ENCODE peak calls at places on chromosomes 13 and 19, in five cellular contexts. M is HepG2, Z is SK-N-SH, N is uterus, S is stomach. T is an unnamed sample. For H3K4me1, the result is how much of the 10 kb centered on the place peaks cover.

GRCh38 chr19:12665281-12665573 is 1.3 kb downstream of the MAN2B1 start:
- DNase-seq in M (no peak), Z (no peak), S (peak), N (no peak), T (no peak)

GRCh38 chr19:15841875-15842569 is 26.6 kb upstream of the OR10H1 start:
- DNase-seq in N (no peak), Z (no peak), M (no peak), S (no peak), T (no peak)

GRCh38 chr19:17632577-17632976 is 55.6 kb downstream of the UNC13A start:
- DNase-seq in Z (no peak), S (no peak), N (no peak), M (no peak), T (no peak)

GRCh38 chr13:33764716-33765115 is 53.2 kb upstream of the RFC3 start:
- DNase-seq in Z (no peak), S (no peak), N (no peak), M (no peak), T (no peak)

GRCh38 chr13:73991884-73992283 is 142.3 kb downstream of the KLF12 start:
- DNase-seq in S (no peak), M (no peak), Z (no peak), N (no peak), T (no peak)

GRCh38 chr19:17829855-17830566 is 8.7 kb upstream of the INSL3 start:
- DNase-seq in Z (peak), S (no peak), M (no peak), N (no peak), T (peak)

GRCh38 chr13:106867249-106867648 is 299.3 kb upstream of the ARGLU1 start:
- DNase-seq in N (no peak), S (peak), Z (peak), M (no peak), T (peak)

GRCh38 chr19:50980203-50980602 is 3.5 kb downstream of the KLK7 start:
- DNase-seq in M (no peak), Z (no peak), S (no peak), N (no peak), T (no peak)

GRCh38 chr13:31172535-31172934 is 10.8 kb upstream of the HSPH1 start:
- DNase-seq in M (peak), N (no peak), S (no peak), Z (no peak), T (no peak)

GRCh38 chr19:4051175-4052101 is 15.3 kb downstream of the ZBTB7A start:
- DNase-seq in M (peak), N (peak), S (no peak), Z (no peak), T (peak)
- TF ChIP-seq CTCF in M (no peak), N (no peak), S (no peak), Z (no peak), T (no peak)

GRCh38 chr13:98543380-98544104 is 33.4 kb downstream of the STK24 start:
- DNase-seq in N (no peak), M (no peak), S (no peak), Z (no peak), T (no peak)
- H3K4me1 ChIP-seq in N (under half), M (half or more), S (under half), Z (half or more), T (under half)

GRCh38 chr19:29671393-29672076 is 6.3 kb downstream of the PLEKHF1 start:
- DNase-seq in S (peak), Z (no peak), N (peak), M (peak), T (no peak)
- H3K4me3 ChIP-seq in S (peak), Z (no peak), N (no peak), M (no peak), T (no peak)

GRCh38 chr13:25784119-25784518 is 267.7 kb downstream of the SHISA2 start:
- DNase-seq in N (no peak), Z (no peak), S (no peak), M (no peak), T (no peak)

GRCh38 chr13:25778808-25779207 is 273.0 kb downstream of the SHISA2 start:
- DNase-seq in M (no peak), Z (no peak), S (no peak), N (no peak), T (no peak)

GRCh38 chr13:25778302-25778701 is 273.5 kb downstream of the SHISA2 start:
- DNase-seq in Z (no peak), M (no peak), N (no peak), S (no peak), T (no peak)

GRCh38 chr13:25783480-25784081 is 268.2 kb downstream of the SHISA2 start:
- DNase-seq in Z (no peak), N (no peak), M (no peak), S (no peak), T (no peak)

DNA sequence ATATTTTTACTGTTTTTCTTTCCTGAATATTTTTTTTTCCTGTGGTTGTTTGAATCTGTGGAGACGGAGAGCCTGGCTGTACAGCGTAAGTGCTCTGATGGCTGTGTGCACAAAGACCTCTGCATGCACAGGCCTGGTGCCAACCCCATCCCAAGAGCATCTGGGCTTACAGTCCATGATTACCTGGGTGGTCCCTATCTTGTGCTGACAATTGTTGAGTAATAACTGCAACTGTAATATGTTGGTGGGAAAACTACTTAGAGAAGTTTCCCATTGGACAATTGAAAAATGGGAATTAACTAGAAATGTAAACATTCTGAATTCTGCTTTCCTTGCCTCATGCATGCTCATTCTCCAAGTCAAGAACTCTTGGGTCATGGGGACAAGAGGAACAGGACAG is 268.7 kb downstream of the SHISA2 start:
- DNase-seq in Z (no peak), S (no peak), M (no peak), N (no peak), T (no peak)
- TF ChIP-seq CTCF in Z (no peak), S (no peak), M (no peak), N (no peak), T (no peak)

GRCh38 chr19:48961051-48961649 is 4.0 kb upstream of the FTL start:
- DNase-seq in S (no peak), N (peak), M (peak), Z (no peak), T (no peak)

GRCh38 chr19:48962029-48962848 is 2.9 kb upstream of the FTL start:
- DNase-seq in Z (no peak), N (no peak), S (peak), M (peak), T (no peak)

GRCh38 chr19:48962849-48963165 is 2.3 kb upstream of the FTL start:
- DNase-seq in Z (no peak), M (peak), N (no peak), S (no peak), T (no peak)

GRCh38 chr19:48963371-48964204 is 1.5 kb upstream of the FTL start:
- DNase-seq in N (peak), Z (no peak), M (peak), S (peak), T (peak)

GRCh38 chr19:48961673-48962028 is 3.5 kb upstream of the FTL start:
- DNase-seq in N (no peak), Z (no peak), S (no peak), M (no peak), T (no peak)
- H3K4me1 ChIP-seq in N (under half), Z (under half), S (under half), M (half or more), T (under half)

GRCh38 chr19:4278926-4279529 is at the start of gene SHD:
- DNase-seq in N (no peak), M (no peak), S (no peak), Z (peak), T (peak)
- H3K4me3 ChIP-seq in N (no peak), M (peak), S (peak), Z (peak), T (peak)

GRCh38 chr13:48750588-48751383 is 97.1 kb downstream of the CYSLTR2 start:
- DNase-seq in Z (no peak), M (no peak), N (peak), S (no peak), T (no peak)

GRCh38 chr13:48749144-48749543 is 95.4 kb downstream of the CYSLTR2 start:
- DNase-seq in S (no peak), M (no peak), Z (no peak), N (peak), T (no peak)

GRCh38 chr13:48748681-48749080 is 95.0 kb downstream of the CYSLTR2 start:
- DNase-seq in M (no peak), Z (no peak), N (no peak), S (no peak), T (no peak)

GRCh38 chr13:48746816-48747215 is 93.1 kb downstream of the CYSLTR2 start:
- DNase-seq in S (no peak), N (no peak), Z (no peak), M (no peak), T (no peak)

GRCh38 chr13:48749699-48750473 is 96.2 kb downstream of the CYSLTR2 start:
- DNase-seq in S (peak), M (peak), Z (peak), N (peak), T (peak)
- TF ChIP-seq CTCF in S (no peak), M (peak), Z (peak), N (peak), T (peak)

T was measured in BE2C.